ENCODE peak calls at places on chromosomes 4 and X, in seven cellular contexts. Q, H, I, M, O, X and R are unnamed samples.

GRCh38 chr4:52868138-52868537 is 6.0 kb downstream of the RASL11B start:
- DNase-seq in H (no peak), O (peak), M (peak), I (peak), Q (no peak), X (no peak), R (no peak)

GRCh38 chr4:84258905-84259830 is 239.9 kb downstream of the NKX6-1 start:
- DNase-seq in M (no peak), Q (no peak), I (no peak), X (no peak), O (peak), H (no peak), R (peak)

GRCh38 chr4:114417214-114417613 is 181.4 kb upstream of the UGT8 start:
- DNase-seq in X (no peak), H (no peak), I (no peak), Q (no peak), O (peak), M (no peak), R (no peak)

GRCh38 chrX:150683536-150684146 is 9.6 kb upstream of the MTMR1 start:
- DNase-seq in I (no peak), X (no peak), M (peak), Q (no peak), H (peak), O (peak), R (no peak)

GRCh38 chr4:162497564-162498167 is 333.9 kb upstream of the FSTL5 start:
- DNase-seq in H (peak), M (peak), Q (no peak), O (peak), X (no peak), I (no peak), R (peak)

GRCh38 chr4:75736862-75737261 is 12.5 kb downstream of the USO1 start:
- DNase-seq in I (no peak), M (no peak), Q (no peak), X (no peak), O (no peak), H (no peak), R (no peak)

GRCh38 chr4:108029321-108029720 is 39.6 kb downstream of the HADH start:
- DNase-seq in H (no peak), Q (no peak), O (no peak), M (no peak), I (no peak), X (no peak), R (no peak)

GRCh38 chr4:6120361-6120760 is 80.0 kb downstream of the JAKMIP1 start:
- DNase-seq in Q (no peak), H (no peak), I (no peak), X (no peak), M (no peak), O (no peak), R (no peak)

GRCh38 chr4:78320353-78320935 is 231.1 kb upstream of the ANXA3 start:
- DNase-seq in X (no peak), O (no peak), H (peak), Q (no peak), M (no peak), I (no peak), R (no peak)

GRCh38 chr4:76430519-76431388 is 4.3 kb upstream of the SHROOM3 start:
- DNase-seq in I (no peak), H (peak), X (no peak), O (peak), Q (no peak), M (peak), R (peak)

GRCh38 chr4:120916937-120917336 is 5.6 kb downstream of the PRDM5 start:
- DNase-seq in M (peak), Q (no peak), H (no peak), X (no peak), I (no peak), O (peak), R (no peak)

GRCh38 chr4:2451036-2451520 is 17.8 kb upstream of the RNF4 start:
- DNase-seq in I (no peak), O (no peak), M (no peak), X (no peak), Q (no peak), H (no peak), R (no peak)

GRCh38 chr4:6416518-6417286 is 55.7 kb downstream of the PPP2R2C start:
- DNase-seq in O (no peak), I (no peak), Q (no peak), X (peak), H (no peak), M (no peak), R (no peak)

GRCh38 chrX:24999501-24999900 is 16.3 kb downstream of the ARX start:
- DNase-seq in M (no peak), I (no peak), X (no peak), O (no peak), Q (no peak), H (no peak), R (no peak)

GRCh38 chrX:151870603-151871002 is 42.1 kb upstream of the MAGEA4 start:
- DNase-seq in H (no peak), M (no peak), X (no peak), Q (no peak), O (no peak), I (no peak), R (peak)

GRCh38 chr4:184599492-184600135 is 49.6 kb downstream of the CASP3 start:
- DNase-seq in X (no peak), H (no peak), M (no peak), Q (no peak), O (no peak), I (no peak), R (peak)

GRCh38 chr4:2408401-2408958 is 10.0 kb downstream of the ZFYVE28 start:
- DNase-seq in M (no peak), O (peak), H (no peak), X (no peak), Q (no peak), I (no peak), R (no peak)

GRCh38 chrX:69988955-69989394 is 60.8 kb downstream of the AWAT2 start:
- DNase-seq in I (no peak), M (no peak), O (no peak), H (no peak), X (no peak), Q (no peak), R (no peak)

GRCh38 chrX:150236304-150236703 is 126.8 kb upstream of the MAMLD1 start:
- DNase-seq in X (no peak), M (no peak), O (no peak), Q (peak), I (no peak), H (no peak), R (peak)

GRCh38 chr4:123856689-123857545 is 460.3 kb downstream of the SPRY1 start:
- DNase-seq in I (peak), Q (no peak), M (peak), O (peak), X (no peak), H (no peak), R (peak)

GRCh38 chrX:88789825-88790224 is 42.8 kb downstream of the CPXCR1 start:
- DNase-seq in Q (no peak), I (no peak), X (no peak), M (no peak), H (no peak), O (no peak), R (no peak)

GRCh38 chr4:75745192-75745591 is 20.8 kb downstream of the USO1 start:
- DNase-seq in Q (no peak), O (no peak), I (no peak), M (peak), X (no peak), H (no peak), R (peak)

GRCh38 chrX:103234869-103235268 is 20.0 kb downstream of the BEX4 start:
- DNase-seq in O (no peak), H (no peak), Q (no peak), X (no peak), M (no peak), I (no peak), R (no peak)

GRCh38 chr4:166128452-166128851 is 255.4 kb downstream of the TLL1 start:
- DNase-seq in X (no peak), I (no peak), Q (no peak), H (no peak), O (no peak), M (no peak), R (peak)

GRCh38 chr4:60450054-60450453 is 750.1 kb upstream of the ADGRL3 start:
- DNase-seq in M (no peak), O (peak), I (no peak), H (no peak), Q (no peak), X (no peak), R (no peak)

GRCh38 chr4:139655116-139655515 is 10.5 kb upstream of the MGST2 start:
- DNase-seq in M (peak), H (peak), X (no peak), O (no peak), I (no peak), Q (no peak), R (peak)

GRCh38 chr4:149183638-149184037 is 632.0 kb downstream of the IQCM start:
- DNase-seq in O (peak), Q (no peak), H (no peak), M (no peak), I (no peak), X (no peak), R (no peak)

GRCh38 chr4:119103263-119103662 is 32.4 kb upstream of the MYOZ2 start:
- DNase-seq in H (no peak), M (no peak), X (no peak), Q (no peak), O (peak), I (no peak), R (peak)

GRCh38 chrX:14363719-14364118 is 165.6 kb upstream of the GLRA2 start:
- DNase-seq in H (no peak), O (no peak), X (no peak), M (no peak), I (no peak), Q (no peak), R (no peak)

GRCh38 chrX:100745806-100746537 is 14.1 kb upstream of the SYTL4 start:
- DNase-seq in H (no peak), O (no peak), M (no peak), X (no peak), Q (no peak), I (peak), R (no peak)

GRCh38 chr4:95193391-95194224 is 355.2 kb downstream of the UNC5C start:
- DNase-seq in I (no peak), Q (peak), O (no peak), H (no peak), X (peak), M (peak), R (no peak)

GRCh38 chr4:26579169-26579568 is 4.7 kb upstream of the TBC1D19 start:
- DNase-seq in M (no peak), I (no peak), O (no peak), X (no peak), H (no peak), Q (no peak), R (no peak)

GRCh38 chr4:47017494-47017893 is 13.9 kb upstream of the GABRB1 start:
- DNase-seq in H (no peak), O (no peak), Q (no peak), I (no peak), X (no peak), M (no peak), R (peak)

GRCh38 chr4:54063224-54063623 is 1.2 kb downstream of the CHIC2 start:
- DNase-seq in X (no peak), Q (no peak), O (no peak), M (no peak), H (no peak), I (no peak), R (no peak)

GRCh38 chrX:103413981-103414380 is 37.6 kb downstream of the BEX3 start:
- DNase-seq in H (no peak), Q (no peak), X (no peak), M (no peak), I (no peak), O (no peak), R (no peak)

GRCh38 chrX:138859421-138859820 is 147.9 kb upstream of the FGF13 start:
- DNase-seq in I (no peak), H (no peak), M (no peak), X (no peak), O (no peak), Q (no peak), R (no peak)

GRCh38 chr4:129988957-129989356 is 893.0 kb downstream of the C4orf33 start:
- DNase-seq in M (no peak), O (no peak), I (no peak), Q (no peak), X (no peak), H (no peak), R (no peak)

GRCh38 chrX:118257781-118258180 is 88.1 kb upstream of the WDR44 start:
- DNase-seq in M (no peak), H (no peak), Q (no peak), O (no peak), I (no peak), X (no peak), R (no peak)

GRCh38 chrX:47241201-47242011 is 8.6 kb downstream of the USP11 start:
- DNase-seq in M (no peak), X (no peak), I (no peak), O (no peak), H (no peak), Q (no peak), R (no peak)

GRCh38 chr4:7929530-7929951 is 10.1 kb downstream of the AFAP1 start:
- DNase-seq in Q (peak), O (peak), X (no peak), M (peak), H (no peak), I (no peak), R (no peak)
- H3K27ac ChIP-seq in Q (peak), O (peak), X (no peak), M (peak), H (no peak), I (no peak), R (no peak)

GRCh38 chr4:39464886-39465501 is 6.1 kb downstream of the LIAS start:
- DNase-seq in H (no peak), I (no peak), O (no peak), X (no peak), M (peak), Q (no peak), R (peak)
- TF ChIP-seq CTCF in H (no peak), I (no peak), O (no peak), X (no peak), M (peak), Q (no peak), R (peak)

GRCh38 chr4:3829954-3830773 is 64.0 kb downstream of the ADRA2C start:
- DNase-seq in M (no peak), O (peak), I (no peak), X (peak), H (no peak), Q (no peak), R (no peak)
- H3K27ac ChIP-seq in M (no peak), O (no peak), I (no peak), X (no peak), H (no peak), Q (no peak), R (no peak)

DNA sequence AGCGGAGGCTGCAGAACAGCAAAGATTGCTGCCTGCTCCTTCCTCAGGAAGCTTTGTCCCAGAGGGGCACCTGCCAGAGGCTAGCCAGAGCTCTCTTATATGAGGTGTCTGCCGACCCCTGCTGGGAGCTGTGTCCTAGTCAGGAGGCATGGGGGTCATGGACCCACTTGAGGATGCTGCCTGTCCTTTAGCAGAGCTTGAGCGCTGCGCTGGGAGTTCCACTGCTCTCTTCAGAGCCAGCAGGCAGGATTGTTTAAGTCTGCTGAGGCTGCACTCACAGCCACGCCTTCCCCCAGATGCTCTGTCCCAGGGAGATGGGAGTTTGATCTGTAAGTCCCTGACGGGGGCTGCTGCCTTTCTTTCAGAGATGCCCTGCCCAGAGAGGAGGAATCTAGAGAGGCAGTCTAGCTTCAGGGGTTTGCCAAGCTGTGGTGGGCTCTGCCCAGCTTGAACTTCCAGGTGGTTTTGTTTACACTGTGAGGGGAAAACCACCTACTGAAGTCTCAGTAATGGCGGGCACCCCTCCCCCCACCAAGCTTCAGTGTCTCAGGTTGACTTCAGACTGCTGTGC is 10.9 kb downstream of the DCK start:
- DNase-seq in M (peak), I (no peak), X (no peak), Q (no peak), H (peak), O (peak), R (no peak)
- TF ChIP-seq CTCF in M (no peak), I (no peak), X (no peak), Q (no peak), H (peak), O (no peak), R (no peak)

GRCh38 chrX:9745417-9746115 is 20.1 kb downstream of the GPR143 start:
- DNase-seq in H (peak), O (no peak), I (no peak), X (no peak), M (no peak), Q (no peak), R (peak)

GRCh38 chrX:9749141-9749540 is 16.5 kb downstream of the GPR143 start:
- DNase-seq in X (no peak), I (no peak), H (no peak), Q (no peak), O (no peak), M (no peak), R (no peak)

GRCh38 chrX:9747644-9748043 is 18.0 kb downstream of the GPR143 start:
- DNase-seq in I (no peak), Q (no peak), X (no peak), H (no peak), O (no peak), M (no peak), R (no peak)

GRCh38 chrX:9746148-9746880 is 19.3 kb downstream of the GPR143 start:
- DNase-seq in Q (no peak), H (no peak), I (no peak), O (peak), X (no peak), M (no peak), R (peak)
- H3K27ac ChIP-seq in Q (no peak), H (no peak), I (no peak), O (no peak), X (peak), M (no peak), R (peak)

GRCh38 chr4:182924497-182924896 is 7.3 kb upstream of the DCTD start:
- DNase-seq in M (no peak), H (no peak), I (no peak), X (no peak), O (no peak), Q (no peak), R (peak)

GRCh38 chr4:182925298-182925738 is 8.1 kb upstream of the DCTD start:
- DNase-seq in O (peak), M (peak), H (peak), I (peak), X (no peak), Q (no peak), R (peak)

GRCh38 chr4:182927505-182927904 is 10.3 kb upstream of the DCTD start:
- DNase-seq in X (no peak), H (no peak), I (no peak), Q (no peak), M (no peak), O (no peak), R (no peak)

GRCh38 chr4:182929296-182929695 is 12.1 kb upstream of the DCTD start:
- DNase-seq in X (no peak), M (no peak), I (no peak), Q (no peak), H (no peak), O (no peak), R (peak)

DNA sequence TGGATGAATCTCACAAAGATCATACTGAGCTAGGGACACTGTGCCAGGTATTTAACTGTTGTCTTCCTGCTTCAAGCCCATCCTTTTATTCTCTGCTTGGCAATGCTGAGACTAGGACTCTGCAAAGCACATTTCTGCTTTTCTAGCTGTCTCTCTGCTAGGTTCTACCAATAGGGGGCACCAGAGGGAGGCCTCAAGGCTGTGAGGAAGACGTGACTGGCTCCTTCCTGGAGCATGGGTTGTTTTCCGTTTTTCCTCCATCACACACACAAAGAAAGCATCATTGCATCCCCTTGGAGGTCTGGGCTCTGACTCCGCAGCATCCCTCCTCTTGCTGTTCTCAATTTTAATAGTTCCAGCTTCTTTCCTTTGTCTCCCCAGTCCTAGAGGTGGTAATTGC is 10.9 kb upstream of the DCTD start:
- DNase-seq in X (no peak), O (peak), M (no peak), H (no peak), Q (no peak), I (no peak), R (no peak)
- TF ChIP-seq CTCF in X (no peak), O (peak), M (peak), H (peak), Q (no peak), I (no peak), R (peak)